ENCODE peak calls at places on chromosome 16, in eight cellular contexts. C is GM12878, Z is IMR-90, G is HCT116, X is H1, H is endothelial cell of umbilical vein, F is HepG2, S is K562. Q is an unnamed sample.

GRCh38 chr16:28304214-28304613 is 11.9 kb downstream of the SBK1 start:
- DNase-seq in F (peak), C (no peak), H (peak), X (no peak), Z (peak), S (peak), G (no peak), Q (peak)

GRCh38 chr16:57115504-57116182 is 23.3 kb downstream of the CPNE2 start:
- DNase-seq in H (no peak), F (no peak), Z (peak), C (no peak), X (no peak), S (no peak), G (no peak), Q (no peak)

GRCh38 chr16:9048302-9048700 is 43.1 kb upstream of the HAPSTR1 start:
- DNase-seq in F (no peak), X (no peak), S (no peak), G (peak), H (no peak), Z (peak), C (no peak), Q (no peak)

GRCh38 chr16:77191259-77191969 is 424 bp downstream of the MON1B start:
- DNase-seq in H (no peak), C (no peak), F (no peak), Z (no peak), S (peak), G (no peak), X (no peak), Q (peak)

GRCh38 chr16:85491798-85492616 is 121.1 kb upstream of the GSE1 start:
- DNase-seq in H (no peak), S (peak), X (no peak), Z (no peak), G (peak), F (peak), C (no peak), Q (no peak)

GRCh38 chr16:83171396-83171795 is 544.6 kb downstream of the CDH13 start:
- DNase-seq in F (no peak), H (no peak), Z (no peak), X (no peak), G (no peak), S (no peak), C (no peak), Q (no peak)

GRCh38 chr16:29825145-29826044 is 5.1 kb downstream of the MVP start:
- DNase-seq in C (no peak), G (no peak), S (peak), H (peak), X (no peak), F (no peak), Z (peak), Q (peak)

GRCh38 chr16:85891033-85891775 is 7.8 kb upstream of the IRF8 start:
- DNase-seq in G (peak), Z (peak), H (no peak), S (no peak), F (peak), C (no peak), X (no peak), Q (peak)

GRCh38 chr16:86347090-86347489 is 163.2 kb upstream of the FOXF1 start:
- DNase-seq in S (no peak), G (no peak), F (no peak), X (no peak), C (no peak), Z (peak), H (no peak), Q (no peak)

GRCh38 chr16:77592021-77592420 is 130.3 kb upstream of the NUDT7 start:
- DNase-seq in C (no peak), G (no peak), F (no peak), H (peak), X (no peak), Z (no peak), S (no peak), Q (no peak)

GRCh38 chr16:85432606-85433005 is 180.5 kb upstream of the GSE1 start:
- DNase-seq in X (no peak), Z (no peak), F (no peak), H (no peak), S (no peak), G (no peak), C (no peak), Q (no peak)

GRCh38 chr16:57411362-57411976 is 6.9 kb downstream of the CCL17 start:
- DNase-seq in X (no peak), C (no peak), Z (no peak), G (no peak), F (no peak), S (no peak), H (no peak), Q (no peak)

GRCh38 chr16:87662254-87663204 is 60.2 kb downstream of the JPH3 start:
- DNase-seq in H (no peak), Z (no peak), X (no peak), G (no peak), S (no peak), F (no peak), C (no peak), Q (no peak)

GRCh38 chr16:78829280-78829679 is 729.8 kb downstream of the WWOX start:
- DNase-seq in H (no peak), S (no peak), X (no peak), Z (no peak), F (no peak), C (no peak), G (no peak), Q (no peak)

GRCh38 chr16:2738615-2739014 is 13.8 kb upstream of the SRRM2 start:
- DNase-seq in X (no peak), S (peak), G (no peak), F (no peak), Z (no peak), C (no peak), H (no peak), Q (no peak)

GRCh38 chr16:2966803-2967184 is 2.4 kb upstream of the PAQR4 start:
- DNase-seq in F (no peak), S (no peak), Z (no peak), C (no peak), X (no peak), H (no peak), G (no peak), Q (no peak)

GRCh38 chr16:1953734-1954133 is 755 bp downstream of the RPL3L start:
- DNase-seq in X (no peak), F (no peak), G (no peak), C (no peak), H (no peak), S (no peak), Z (no peak), Q (no peak)

GRCh38 chr16:73217654-73218053 is 169.7 kb upstream of the ZFHX3 start:
- DNase-seq in G (no peak), S (no peak), C (no peak), Z (no peak), F (no peak), X (no peak), H (no peak), Q (no peak)

GRCh38 chr16:58024673-58025350 is 742 bp upstream of the MMP15 start:
- DNase-seq in F (peak), Z (no peak), G (peak), C (no peak), X (no peak), S (peak), H (no peak), Q (peak)

GRCh38 chr16:66750279-66751134 is 902 bp downstream of the DYNC1LI2 start:
- DNase-seq in H (no peak), G (no peak), Z (no peak), S (no peak), C (no peak), F (no peak), X (no peak), Q (no peak)

GRCh38 chr16:76222853-76223252 is 54.3 kb upstream of the CNTNAP4 start:
- DNase-seq in G (no peak), X (no peak), S (no peak), F (no peak), Z (no peak), C (no peak), H (no peak), Q (no peak)

GRCh38 chr16:26430618-26431017 is 636.1 kb upstream of the C16orf82 start:
- DNase-seq in Z (no peak), S (no peak), H (no peak), C (no peak), X (no peak), F (no peak), G (no peak), Q (no peak)

GRCh38 chr16:4840984-4841383 is 6.1 kb downstream of the GLYR1 start:
- DNase-seq in G (no peak), X (no peak), S (no peak), F (no peak), H (no peak), C (no peak), Z (no peak), Q (no peak)

GRCh38 chr16:66569131-66569530 is 2.9 kb downstream of the CMTM1 start:
- DNase-seq in X (no peak), F (no peak), Z (peak), G (no peak), H (peak), S (no peak), C (no peak), Q (no peak)

GRCh38 chr16:73204359-73205152 is 156.6 kb upstream of the ZFHX3 start:
- DNase-seq in F (no peak), Z (no peak), G (no peak), S (no peak), X (no peak), H (no peak), C (no peak), Q (no peak)

GRCh38 chr16:50692999-50693781 is at the start of gene NOD2:
- DNase-seq in G (no peak), S (peak), X (no peak), F (no peak), H (no peak), C (no peak), Z (no peak), Q (peak)

GRCh38 chr16:22220714-22221113 is 14.6 kb downstream of the EEF2K start:
- DNase-seq in Z (no peak), X (no peak), S (no peak), G (no peak), F (no peak), C (no peak), H (no peak), Q (no peak)

GRCh38 chr16:68592466-68593337 is 52.4 kb upstream of the CDH3 start:
- DNase-seq in Z (no peak), G (no peak), F (peak), C (no peak), X (no peak), H (peak), S (no peak), Q (peak)
- TF ChIP-seq CTCF in Z (peak), G (peak), F (peak), C (peak), X (peak), H (peak), S (peak), Q (no peak)

GRCh38 chr16:20883554-20884239 is 16.5 kb downstream of the DCUN1D3 start:
- DNase-seq in G (no peak), X (no peak), S (no peak), F (no peak), Z (no peak), H (no peak), C (no peak), Q (no peak)
- H3K4me2 ChIP-seq in G (no peak), X (no peak), S (no peak), F (no peak), Z (peak), H (no peak), C (no peak), Q (no peak)

GRCh38 chr16:81493755-81494433 is 49.3 kb downstream of the CMIP start:
- DNase-seq in H (peak), F (peak), Z (peak), X (peak), G (peak), S (peak), C (no peak), Q (peak)
- TF ChIP-seq POLR2A in H (no peak), F (no peak), Z (no peak), X (no peak), G (no peak), S (no peak), C (no peak), Q (no peak)

GRCh38 chr16:71867934-71868333 is 16.0 kb downstream of the ZNF821 start:
- DNase-seq in G (no peak), F (peak), H (no peak), X (no peak), C (no peak), Z (no peak), S (no peak), Q (no peak)
- TF ChIP-seq CTCF in G (peak), F (no peak), H (no peak), X (peak), C (no peak), Z (no peak), S (no peak), Q (no peak)

DNA sequence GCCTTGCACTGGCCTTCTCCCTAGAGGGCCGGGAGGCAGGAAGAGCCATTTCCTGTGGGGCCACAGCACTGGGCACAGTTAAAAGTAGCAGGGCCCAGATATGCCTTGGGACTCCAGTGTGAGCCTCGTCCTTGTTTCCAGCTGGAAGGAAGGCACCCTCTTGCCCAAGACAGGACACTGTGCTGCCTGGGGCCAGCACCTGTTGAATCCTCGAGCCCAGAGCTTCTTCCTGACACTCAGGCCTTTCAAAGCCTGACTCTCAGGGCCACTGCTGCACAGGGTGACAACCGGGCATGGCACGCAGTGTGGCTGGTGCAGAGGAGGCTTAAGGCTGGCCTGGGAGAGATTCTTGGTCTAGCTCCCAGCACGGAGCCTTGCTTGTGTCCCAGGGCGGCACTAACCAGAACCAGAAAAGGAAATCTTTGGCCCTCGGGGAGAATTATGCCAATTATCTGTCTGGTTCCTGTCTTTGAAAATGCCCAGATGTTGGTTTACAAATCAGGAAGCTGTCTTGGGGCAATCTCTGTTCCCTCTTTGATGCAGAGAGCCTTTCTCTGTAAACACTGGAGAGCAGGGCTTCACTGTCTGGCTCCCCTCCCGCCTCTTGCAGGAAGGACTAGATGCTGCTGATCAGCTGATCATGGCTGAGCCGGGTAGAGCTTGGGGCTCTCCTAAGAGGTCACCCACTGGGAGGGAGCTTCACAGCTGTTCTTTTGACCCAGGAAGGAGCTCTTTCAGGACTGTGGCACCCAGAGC is 11.1 kb downstream of the LDHD start:
- DNase-seq in Z (peak), F (no peak), H (no peak), S (no peak), X (no peak), G (no peak), C (no peak), Q (no peak)
- H3K4me2 ChIP-seq in Z (no peak), F (no peak), H (no peak), S (no peak), X (no peak), G (no peak), C (no peak), Q (no peak)

GRCh38 chr16:67967956-67968439 is 439 bp downstream of the SLC12A4 start:
- DNase-seq in C (no peak), G (no peak), Z (peak), S (peak), F (no peak), H (peak), X (no peak), Q (peak)

GRCh38 chr16:67969286-67970039 is 1.0 kb upstream of the SLC12A4 start:
- DNase-seq in F (peak), Z (no peak), G (no peak), C (no peak), X (no peak), S (peak), H (peak), Q (no peak)

GRCh38 chr16:67966549-67967182 is 1.8 kb downstream of the SLC12A4 start:
- DNase-seq in C (no peak), X (no peak), H (peak), G (peak), S (peak), Z (no peak), F (peak), Q (no peak)

GRCh38 chr16:67967183-67967955 is 1.1 kb downstream of the SLC12A4 start:
- DNase-seq in X (no peak), F (no peak), H (peak), Z (no peak), C (no peak), G (no peak), S (no peak), Q (no peak)

DNA sequence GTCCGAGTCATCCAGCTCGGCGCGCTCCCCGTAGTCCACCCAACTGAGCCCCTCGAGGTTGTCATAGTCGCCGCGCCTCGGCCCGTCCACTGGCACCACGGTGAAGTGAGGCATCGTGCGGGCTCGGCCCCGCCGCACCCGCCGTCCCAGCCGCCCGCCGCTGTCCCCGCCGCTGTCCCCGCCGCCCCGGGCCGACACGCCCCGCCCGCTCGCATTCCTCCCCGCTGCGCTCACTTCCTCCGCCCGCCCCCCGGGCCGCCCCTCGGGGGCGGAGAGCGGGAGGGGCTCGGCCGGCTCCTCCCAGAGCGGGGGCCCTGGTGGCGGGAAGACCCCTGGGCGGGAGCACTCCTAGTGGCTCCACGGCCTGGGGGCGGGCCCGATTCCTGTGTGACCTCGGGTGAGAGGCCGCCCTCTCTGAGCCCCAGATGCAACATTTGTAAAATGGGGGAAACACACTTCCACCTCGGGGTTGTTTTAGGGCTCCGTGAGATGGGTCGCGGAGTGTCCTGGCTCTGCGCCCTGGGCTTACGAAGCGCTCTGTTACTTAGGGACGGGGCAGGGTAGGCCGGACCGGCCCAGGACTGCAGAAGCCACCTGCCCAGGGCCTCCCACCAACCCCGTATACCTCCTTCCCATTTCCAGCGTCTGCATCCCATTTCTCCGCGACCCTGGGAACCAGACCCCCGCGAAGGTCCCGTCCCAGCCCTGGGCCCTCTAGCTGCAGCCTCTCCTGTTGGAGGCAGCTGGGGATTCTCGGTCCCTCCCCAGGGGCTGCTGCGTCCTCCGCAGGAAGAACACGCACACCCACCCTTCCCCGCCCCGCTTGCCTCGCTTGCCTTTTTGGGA is at the start of gene SLC12A4:
- DNase-seq in Z (peak), G (peak), X (no peak), C (no peak), H (peak), S (peak), F (peak), Q (peak)
- TF ChIP-seq POLR2A in Z (peak), G (peak), X (no peak), C (peak), H (peak), S (peak), F (peak), Q (peak)

GRCh38 chr16:69108905-69109252 is 3.4 kb downstream of the HAS3 start:
- DNase-seq in F (no peak), H (no peak), C (no peak), G (no peak), S (no peak), Z (no peak), X (no peak), Q (no peak)

GRCh38 chr16:69109486-69110270 is 4.2 kb downstream of the HAS3 start:
- DNase-seq in H (no peak), F (no peak), C (no peak), G (no peak), Z (no peak), S (no peak), X (no peak), Q (no peak)

GRCh38 chr16:69106491-69107291 is 1.2 kb downstream of the HAS3 start:
- DNase-seq in X (no peak), C (no peak), Z (no peak), F (no peak), S (no peak), G (no peak), H (peak), Q (peak)

GRCh38 chr16:69107311-69107962 is 2.0 kb downstream of the HAS3 start:
- DNase-seq in G (no peak), H (peak), F (no peak), Z (no peak), X (no peak), C (no peak), S (no peak), Q (no peak)

DNA sequence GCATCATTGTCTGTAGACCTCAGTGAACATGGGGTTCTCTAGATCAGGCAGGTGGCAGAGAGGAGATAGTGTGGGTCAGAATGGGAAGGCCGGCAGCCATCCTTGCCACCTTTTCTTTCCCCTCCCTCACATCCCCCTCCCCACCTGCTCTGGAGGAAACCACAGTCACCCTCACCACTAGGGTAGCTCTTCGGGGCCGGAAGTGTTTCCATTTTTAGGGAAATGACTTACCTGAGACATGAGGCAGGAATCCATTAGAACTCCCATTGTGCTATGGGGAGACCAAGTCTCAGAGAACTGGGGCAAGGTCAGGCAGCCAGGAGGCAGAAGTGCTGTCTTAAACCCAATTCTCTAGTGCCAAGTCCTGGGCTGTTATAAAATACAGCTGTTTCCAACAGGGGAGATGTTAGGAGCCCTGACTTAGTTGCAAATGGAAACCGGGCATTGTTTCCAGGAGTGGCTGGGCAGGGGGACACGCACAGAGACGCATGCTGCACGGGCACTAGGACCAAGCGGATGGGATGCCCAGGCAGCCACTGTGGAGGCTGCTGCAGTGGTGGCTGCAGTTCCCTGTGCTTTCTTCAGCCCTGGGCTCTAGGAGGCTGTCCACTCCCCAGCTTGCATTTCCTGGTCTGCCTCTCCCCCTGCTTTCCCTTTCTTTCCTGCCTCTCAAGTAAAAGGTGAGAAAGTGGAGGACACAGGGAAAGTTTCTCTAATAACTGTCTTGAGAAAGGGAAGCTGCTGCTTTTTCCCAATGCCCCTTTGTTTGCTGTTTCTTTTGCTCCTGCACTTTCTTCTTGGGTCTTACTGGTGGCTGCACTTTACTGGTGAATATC is 2.8 kb downstream of the HAS3 start:
- DNase-seq in H (no peak), Z (no peak), C (no peak), S (no peak), G (no peak), F (no peak), X (no peak), Q (no peak)
- TF ChIP-seq CTCF in H (no peak), Z (no peak), C (no peak), S (no peak), G (no peak), F (no peak), X (peak), Q (no peak)

DNA sequence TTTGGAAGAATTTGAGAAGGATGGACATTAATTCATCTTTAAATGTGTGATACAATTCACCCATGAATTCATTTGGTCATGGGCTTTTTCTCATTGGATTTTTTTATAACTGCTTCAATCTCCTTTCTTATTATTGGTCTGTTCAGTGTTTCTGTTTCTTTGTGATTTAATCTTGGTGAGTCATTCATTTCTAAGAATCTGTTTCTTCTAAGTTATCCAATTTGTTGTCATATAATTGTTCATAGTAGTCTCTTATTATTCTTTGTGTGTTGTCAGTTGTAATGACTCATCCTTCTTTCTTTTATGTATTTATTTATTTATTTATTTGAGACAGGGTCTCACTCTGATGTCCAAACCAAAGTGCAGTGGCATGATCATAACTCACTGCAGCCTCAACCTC is 146.1 kb upstream of the ZNF267 start:
- DNase-seq in X (no peak), S (no peak), H (no peak), F (no peak), C (no peak), Z (no peak), G (no peak), Q (no peak)
- H3K4me2 ChIP-seq in X (no peak), S (no peak), H (no peak), F (no peak), C (no peak), Z (no peak), G (no peak), Q (no peak)

Q was measured in A549.